ENCODE peak calls at places on chromosome 19, in eight cellular contexts. P, Z, S, N, W, O, G and F are unnamed samples.

GRCh38 chr19:42193706-42194105 is 23.8 kb downstream of the DEDD2 start:
- DNase-seq in P (peak), Z (no peak), S (no peak), N (no peak), W (no peak), O (no peak), G (no peak), F (no peak)

GRCh38 chr19:17648097-17648660 is 40.0 kb downstream of the UNC13A start:
- DNase-seq in P (no peak), Z (no peak), S (no peak), N (no peak), W (peak), O (no peak), G (no peak), F (peak)

GRCh38 chr19:55258476-55258827 is 365 bp downstream of the PPP6R1 start:
- DNase-seq in P (no peak), Z (no peak), S (no peak), N (peak), W (no peak), O (no peak), G (peak), F (peak)

GRCh38 chr19:51339313-51339686 is 2.6 kb downstream of the VSIG10L start:
- DNase-seq in P (no peak), Z (no peak), S (no peak), N (no peak), W (peak), O (no peak), G (no peak), F (peak)

GRCh38 chr19:34733266-34733825 is 697 bp upstream of the ZNF181 start:
- DNase-seq in P (no peak), Z (no peak), S (peak), N (no peak), W (peak), O (no peak), G (no peak), F (no peak)

GRCh38 chr19:11025997-11026396 is 63.3 kb upstream of the LDLR start:
- DNase-seq in P (no peak), Z (no peak), S (no peak), N (no peak), W (no peak), O (no peak), G (no peak), F (peak)

GRCh38 chr19:6475321-6476108 is 6.1 kb downstream of the DENND1C start:
- DNase-seq in P (no peak), Z (no peak), S (no peak), N (no peak), W (peak), O (no peak), G (no peak), F (peak)

GRCh38 chr19:15213715-15214381 is 13.1 kb upstream of the NOTCH3 start:
- DNase-seq in P (no peak), Z (no peak), S (peak), N (no peak), W (peak), O (no peak), G (no peak), F (peak)

GRCh38 chr19:12884926-12885748 is 1.9 kb downstream of the KLF1 start:
- DNase-seq in P (peak), Z (peak), S (peak), N (peak), W (peak), O (peak), G (peak), F (peak)

GRCh38 chr19:55116232-55117062 is 990 bp downstream of the PPP1R12C start:
- DNase-seq in P (peak), Z (peak), S (peak), N (peak), W (peak), O (no peak), G (peak), F (peak)

GRCh38 chr19:15297416-15298224 is 34.7 kb downstream of the BRD4 start:
- DNase-seq in P (no peak), Z (peak), S (no peak), N (no peak), W (peak), O (peak), G (no peak), F (no peak)

GRCh38 chr19:41691268-41691970 is 3.3 kb upstream of the CEACAM7 start:
- DNase-seq in P (peak), Z (peak), S (no peak), N (peak), W (peak), O (no peak), G (peak), F (peak)

GRCh38 chr19:48418317-48419064 is 25.0 kb downstream of the GRIN2D start:
- DNase-seq in P (peak), Z (no peak), S (no peak), N (no peak), W (peak), O (no peak), G (no peak), F (peak)

GRCh38 chr19:4431808-4432674 is 25.6 kb downstream of the UBXN6 start:
- DNase-seq in P (no peak), Z (no peak), S (no peak), N (no peak), W (no peak), O (no peak), G (peak), F (peak)

GRCh38 chr19:7268737-7269098 is 25.5 kb downstream of the INSR start:
- DNase-seq in P (no peak), Z (no peak), S (no peak), N (no peak), W (no peak), O (no peak), G (no peak), F (no peak)

GRCh38 chr19:16325671-16326400 is 1.2 kb downstream of the KLF2 start:
- DNase-seq in P (no peak), Z (peak), S (no peak), N (no peak), W (peak), O (peak), G (no peak), F (peak)

GRCh38 chr19:18672606-18673337 is 10.7 kb upstream of the CRTC1 start:
- DNase-seq in P (peak), Z (no peak), S (no peak), N (no peak), W (peak), O (no peak), G (no peak), F (peak)

GRCh38 chr19:3065675-3066357 is 3.5 kb upstream of the TLE5 start:
- DNase-seq in P (no peak), Z (peak), S (no peak), N (no peak), W (no peak), O (peak), G (peak), F (peak)

GRCh38 chr19:17327654-17328516 is 6.8 kb downstream of the ANO8 start:
- DNase-seq in P (no peak), Z (peak), S (no peak), N (peak), W (peak), O (peak), G (peak), F (peak)

GRCh38 chr19:1893791-1894190 is 8.5 kb upstream of the ABHD17A start:
- DNase-seq in P (no peak), Z (no peak), S (no peak), N (no peak), W (peak), O (no peak), G (no peak), F (no peak)

GRCh38 chr19:2711175-2711936 is 8.9 kb upstream of the GNG7 start:
- DNase-seq in P (peak), Z (no peak), S (no peak), N (no peak), W (no peak), O (no peak), G (no peak), F (no peak)

GRCh38 chr19:376111-376470 is 31.5 kb upstream of the MIER2 start:
- DNase-seq in P (no peak), Z (no peak), S (no peak), N (no peak), W (no peak), O (no peak), G (no peak), F (peak)

GRCh38 chr19:33416307-33417215 is 43.1 kb downstream of the CEBPG start:
- DNase-seq in P (peak), Z (peak), S (peak), N (peak), W (peak), O (peak), G (peak), F (peak)

GRCh38 chr19:18422530-18423191 is 3.5 kb downstream of the SSBP4 start:
- DNase-seq in P (no peak), Z (no peak), S (no peak), N (no peak), W (no peak), O (no peak), G (peak), F (no peak)

GRCh38 chr19:19750842-19751790 is 18.2 kb upstream of the ZNF14 start:
- DNase-seq in P (no peak), Z (no peak), S (no peak), N (no peak), W (no peak), O (no peak), G (no peak), F (peak)

GRCh38 chr19:58044886-58045285 is 11.1 kb downstream of the ZSCAN1 start:
- DNase-seq in P (no peak), Z (no peak), S (no peak), N (no peak), W (no peak), O (no peak), G (no peak), F (peak)

GRCh38 chr19:33208904-33209843 is 15.0 kb downstream of the LRP3 start:
- DNase-seq in P (no peak), Z (no peak), S (no peak), N (no peak), W (no peak), O (no peak), G (no peak), F (no peak)

GRCh38 chr19:5822181-5822844 is 17.2 kb downstream of the FUT6 start:
- DNase-seq in P (no peak), Z (no peak), S (no peak), N (no peak), W (no peak), O (no peak), G (no peak), F (no peak)

GRCh38 chr19:48784527-48784926 is 26.3 kb downstream of the BCAT2 start:
- DNase-seq in P (peak), Z (no peak), S (no peak), N (no peak), W (no peak), O (peak), G (no peak), F (no peak)

GRCh38 chr19:4547303-4548237 is 7.7 kb upstream of the LRG1 start:
- DNase-seq in P (no peak), Z (no peak), S (no peak), N (no peak), W (no peak), O (peak), G (no peak), F (peak)